ENCODE peak calls at places on chromosomes 12 and 14, in seven cellular contexts. One of them, this sample, is unnamed.
A peak's percentile ranks its signal among the peaks of the same experiment; 100 is the strongest.

GRCh38 chr12:39314547-39314946 is 128.4 kb downstream of the KIF21A start:
- DNase-seq in Ammon's horn: no peak
- DNase-seq in amygdala: no peak
- DNase-seq in NCI-H524: no peak
- DNase-seq in heart left ventricle: no peak
- DNase-seq in progenitor cell of endocrine pancreas: no peak
- DNase-seq in HCEC 1CT: no peak
- DNase-seq in this sample: no peak

GRCh38 chr14:102898298-102898697 is 24.2 kb upstream of the AMN start:
- DNase-seq in Ammon's horn: no peak
- DNase-seq in amygdala: no peak
- DNase-seq in NCI-H524: no peak
- DNase-seq in heart left ventricle: no peak
- DNase-seq in progenitor cell of endocrine pancreas: no peak
- DNase-seq in HCEC 1CT: no peak
- DNase-seq in this sample: no peak

GRCh38 chr12:80702889-80703605 is 4.4 kb upstream of the MYF6 start:
- DNase-seq in Ammon's horn: no peak
- DNase-seq in amygdala: no peak
- DNase-seq in NCI-H524: no peak
- DNase-seq in heart left ventricle: no peak
- DNase-seq in progenitor cell of endocrine pancreas: no peak
- DNase-seq in HCEC 1CT: peak; percentile 85
- DNase-seq in this sample: peak; percentile 78

GRCh38 chr12:64160718-64161060 is 61.4 kb downstream of the KICS2 start:
- DNase-seq in Ammon's horn: no peak
- DNase-seq in amygdala: no peak
- DNase-seq in NCI-H524: no peak
- DNase-seq in heart left ventricle: no peak
- DNase-seq in progenitor cell of endocrine pancreas: no peak
- DNase-seq in HCEC 1CT: peak; percentile 88
- DNase-seq in this sample: peak; percentile 42

GRCh38 chr14:34065222-34065621 is 114.3 kb upstream of the EGLN3 start:
- DNase-seq in Ammon's horn: no peak
- DNase-seq in amygdala: no peak
- DNase-seq in NCI-H524: no peak
- DNase-seq in heart left ventricle: no peak
- DNase-seq in progenitor cell of endocrine pancreas: no peak
- DNase-seq in HCEC 1CT: no peak
- DNase-seq in this sample: no peak

GRCh38 chr12:113407931-113408585 is 4.4 kb upstream of the SDS start:
- DNase-seq in Ammon's horn: peak; percentile 46
- DNase-seq in amygdala: no peak
- DNase-seq in NCI-H524: no peak
- DNase-seq in heart left ventricle: no peak
- DNase-seq in progenitor cell of endocrine pancreas: no peak
- DNase-seq in HCEC 1CT: peak; percentile 48
- DNase-seq in this sample: no peak

GRCh38 chr14:101120636-101121398 is 217.3 kb upstream of the RTL1 start:
- DNase-seq in Ammon's horn: peak; percentile 80
- DNase-seq in amygdala: no peak
- DNase-seq in NCI-H524: no peak
- DNase-seq in heart left ventricle: peak; percentile 75
- DNase-seq in progenitor cell of endocrine pancreas: no peak
- DNase-seq in HCEC 1CT: no peak
- DNase-seq in this sample: no peak

GRCh38 chr12:66065146-66065545 is 65.4 kb downstream of the LLPH start:
- DNase-seq in Ammon's horn: no peak
- DNase-seq in amygdala: no peak
- DNase-seq in NCI-H524: no peak
- DNase-seq in heart left ventricle: no peak
- DNase-seq in progenitor cell of endocrine pancreas: no peak
- DNase-seq in HCEC 1CT: peak; percentile 28
- DNase-seq in this sample: no peak

GRCh38 chr12:80412343-80412953 is 31.6 kb upstream of the PTPRQ start:
- DNase-seq in Ammon's horn: peak; percentile 35
- DNase-seq in amygdala: no peak
- DNase-seq in NCI-H524: peak; percentile 5
- DNase-seq in heart left ventricle: no peak
- DNase-seq in progenitor cell of endocrine pancreas: no peak
- DNase-seq in HCEC 1CT: peak; percentile 71
- DNase-seq in this sample: peak; percentile 21

GRCh38 chr12:42798811-42799438 is 209.4 kb upstream of the PRICKLE1 start:
- DNase-seq in Ammon's horn: no peak
- DNase-seq in amygdala: no peak
- DNase-seq in NCI-H524: no peak
- DNase-seq in heart left ventricle: no peak
- DNase-seq in progenitor cell of endocrine pancreas: no peak
- DNase-seq in HCEC 1CT: peak; percentile 46
- DNase-seq in this sample: peak; percentile 20

GRCh38 chr14:100246809-100247428 is 8.0 kb downstream of the YY1 start:
- DNase-seq in Ammon's horn: peak; percentile 30
- DNase-seq in amygdala: no peak
- DNase-seq in NCI-H524: peak; percentile 71
- DNase-seq in heart left ventricle: no peak
- DNase-seq in progenitor cell of endocrine pancreas: no peak
- DNase-seq in HCEC 1CT: peak; percentile 47
- DNase-seq in this sample: peak; percentile 47

This sample was measured in mammary epithelial cell.